ENCODE peak calls at places on chromosome 16, in seven cellular contexts. R is fibroblast of pulmonary artery; Z is heart right ventricle; Q is skeletal muscle cell; C is suprapubic skin; L is coronary artery; X is CD8-positive, alpha-beta memory T cell. B is an unnamed sample.

GRCh38 chr16:90040152-90041023 is 21.1 kb upstream of the DBNDD1 start:
- DNase-seq in R (no peak), Z (no peak), Q (no peak), C (no peak), L (no peak), X (no peak), B (no peak)

GRCh38 chr16:13376174-13376573 is 474.8 kb downstream of the SHISA9 start:
- DNase-seq in R (no peak), Z (no peak), Q (no peak), C (no peak), L (no peak), X (no peak), B (no peak)

GRCh38 chr16:19291459-19291858 is 5.9 kb downstream of the CLEC19A start:
- DNase-seq in R (peak; percentile 21), Z (no peak), Q (no peak), C (no peak), L (no peak), X (no peak), B (no peak)

GRCh38 chr16:65122974-65123845 is 1.3 kb upstream of the CDH11 start:
- DNase-seq in R (peak; percentile 64), Z (peak; percentile 70), Q (no peak), C (peak; percentile 84), L (peak; percentile 92), X (no peak), B (no peak)

GRCh38 chr16:4624827-4625616 is 396 bp downstream of the MGRN1 start:
- DNase-seq in R (peak; percentile 74), Z (peak; percentile 67), Q (peak; percentile 36), C (no peak), L (no peak), X (peak; percentile 63), B (peak; percentile 8)

GRCh38 chr16:12685806-12686205 is 117.9 kb downstream of the CPPED1 start:
- DNase-seq in R (no peak), Z (no peak), Q (no peak), C (no peak), L (no peak), X (no peak), B (no peak)

GRCh38 chr16:21159281-21159951 is 942 bp downstream of the LDAF1 start:
- DNase-seq in R (no peak), Z (peak; percentile 49), Q (no peak), C (peak; percentile 83), L (peak; percentile 79), X (peak; percentile 3), B (no peak)

GRCh38 chr16:89359296-89360147 is 130.8 kb downstream of the ANKRD11 start:
- DNase-seq in R (peak; percentile 43), Z (no peak), Q (no peak), C (no peak), L (no peak), X (no peak), B (no peak)

GRCh38 chr16:88331989-88332920 is 50.5 kb upstream of the ZNF469 start:
- DNase-seq in R (peak; percentile 99), Z (no peak), Q (peak; percentile 99), C (no peak), L (peak; percentile 94), X (no peak), B (peak; percentile 100)

GRCh38 chr16:78596996-78597422 is 497.6 kb downstream of the WWOX start:
- DNase-seq in R (no peak), Z (no peak), Q (no peak), C (no peak), L (no peak), X (no peak), B (no peak)

GRCh38 chr16:89484923-89485679 is 5.3 kb downstream of the ANKRD11 start:
- DNase-seq in R (no peak), Z (no peak), Q (no peak), C (no peak), L (no peak), X (no peak), B (no peak)

GRCh38 chr16:57938936-57939871 is 31.7 kb downstream of the CNGB1 start:
- DNase-seq in R (peak; percentile 72), Z (peak; percentile 78), Q (no peak), C (no peak), L (no peak), X (no peak), B (no peak)

GRCh38 chr16:2213817-2214720 is 571 bp downstream of the PGP start:
- DNase-seq in R (no peak), Z (no peak), Q (no peak), C (no peak), L (no peak), X (no peak), B (no peak)

GRCh38 chr16:69270395-69270794 is 40.8 kb upstream of the VPS4A start:
- DNase-seq in R (no peak), Z (no peak), Q (no peak), C (no peak), L (no peak), X (no peak), B (no peak)

GRCh38 chr16:72835041-72835440 is 212.9 kb downstream of the ZFHX3 start:
- DNase-seq in R (no peak), Z (no peak), Q (no peak), C (no peak), L (no peak), X (no peak), B (no peak)

GRCh38 chr16:72832640-72833039 is 215.3 kb downstream of the ZFHX3 start:
- DNase-seq in R (peak; percentile 81), Z (peak; percentile 86), Q (peak; percentile 57), C (peak; percentile 91), L (peak; percentile 89), X (peak; percentile 11), B (no peak)

GRCh38 chr16:72834499-72834898 is 213.4 kb downstream of the ZFHX3 start:
- DNase-seq in R (no peak), Z (no peak), Q (no peak), C (no peak), L (no peak), X (no peak), B (no peak)

GRCh38 chr16:72833969-72834368 is 214.0 kb downstream of the ZFHX3 start:
- DNase-seq in R (no peak), Z (no peak), Q (no peak), C (no peak), L (no peak), X (no peak), B (no peak)

GRCh38 chr16:72833491-72833890 is 214.4 kb downstream of the ZFHX3 start:
- DNase-seq in R (no peak), Z (no peak), Q (no peak), C (no peak), L (no peak), X (no peak), B (no peak)
- H3K4me3 ChIP-seq in R (no peak overlapping the region), Z (no peak overlapping the region), Q (no peak overlapping the region), C (no peak overlapping the region), L (no peak overlapping the region), X (no peak overlapping the region), B (no peak overlapping the region)

GRCh38 chr16:84136331-84137125 is 8.4 kb downstream of the HSDL1 start:
- DNase-seq in R (no peak), Z (no peak), Q (no peak), C (no peak), L (no peak), X (no peak), B (no peak)
- H3K4me3 ChIP-seq in R (no peak overlapping the region), Z (no peak overlapping the region), Q (no peak overlapping the region), C (no peak overlapping the region), L (no peak overlapping the region), X (no peak overlapping the region), B (no peak overlapping the region)

DNA sequence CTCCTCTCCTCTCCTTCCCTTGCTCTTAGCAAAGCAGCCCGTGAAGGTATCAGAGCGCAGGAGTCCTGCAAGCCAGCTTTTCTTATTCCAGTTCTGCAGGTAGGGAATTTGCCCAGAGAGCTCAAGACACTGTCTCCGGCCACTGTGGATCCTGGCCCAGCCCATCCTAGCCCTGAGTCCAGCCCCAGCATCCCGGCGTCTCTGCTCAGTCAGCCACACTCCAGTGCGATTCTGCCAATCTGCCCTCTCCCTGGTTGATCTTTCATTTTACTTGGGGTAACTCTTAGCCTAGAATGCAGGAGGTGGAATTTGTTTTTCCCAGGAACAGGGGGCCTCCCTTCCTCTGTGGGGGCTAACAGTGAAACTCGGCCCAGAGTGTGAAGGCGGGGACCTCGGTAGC is 176.9 kb upstream of the GSE1 start:
- DNase-seq in R (no peak), Z (no peak), Q (no peak), C (no peak), L (no peak), X (no peak), B (no peak)
- H3K4me3 ChIP-seq in R (no peak overlapping the region), Z (no peak overlapping the region), Q (no peak overlapping the region), C (no peak overlapping the region), L (peak overlapping the region; percentile 31), X (no peak overlapping the region), B (no peak overlapping the region)

DNA sequence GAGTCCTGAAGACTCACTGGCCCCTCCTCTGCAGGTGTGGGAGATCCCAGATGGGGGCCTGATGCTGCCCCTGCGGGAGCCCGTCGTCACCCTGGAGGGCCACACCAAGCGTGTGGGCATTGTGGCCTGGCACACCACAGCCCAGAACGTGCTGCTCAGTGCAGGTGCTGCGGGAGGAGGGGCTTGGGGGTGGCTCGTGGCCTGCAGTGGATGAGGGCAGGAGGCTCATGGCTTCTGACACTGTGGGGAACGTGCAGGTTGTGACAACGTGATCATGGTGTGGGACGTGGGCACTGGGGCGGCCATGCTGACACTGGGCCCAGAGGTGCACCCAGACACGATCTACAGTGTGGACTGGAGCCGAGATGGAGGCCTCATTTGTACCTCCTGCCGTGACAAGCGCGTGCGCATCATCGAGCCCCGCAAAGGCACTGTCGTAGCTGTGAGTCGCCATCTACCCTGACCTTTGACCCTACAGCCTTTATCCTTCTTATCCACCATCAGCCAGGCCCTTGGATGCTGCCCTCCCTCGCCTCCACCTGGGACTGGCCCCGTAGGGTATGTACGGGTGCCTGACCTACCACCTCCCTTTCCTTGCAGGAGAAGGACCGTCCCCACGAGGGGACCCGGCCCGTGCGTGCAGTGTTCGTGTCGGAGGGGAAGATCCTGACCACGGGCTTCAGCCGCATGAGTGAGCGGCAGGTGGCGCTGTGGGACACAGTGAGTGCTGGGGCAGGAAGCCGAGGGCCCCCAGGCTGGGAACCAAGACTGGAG is 3.6 kb downstream of the CORO1A start:
- DNase-seq in R (peak; percentile 52), Z (peak; percentile 81), Q (no peak), C (peak; percentile 88), L (peak; percentile 75), X (peak; percentile 83), B (no peak)
- H3K4me3 ChIP-seq in R (no peak overlapping the region), Z (peak overlapping the region; percentile 12), Q (no peak overlapping the region), C (peak overlapping the region; percentile 11), L (peak overlapping the region; percentile 72), X (peak overlapping the region; percentile 99), B (no peak overlapping the region)